ENCODE peak calls at places on chromosomes 13 and 19, in four cellular contexts. K, I, F and O are unnamed samples.

GRCh38 chr13:76993021-76993420 is 1.1 kb downstream of the CLN5 start:
- DNase-seq in K (no peak), I (no peak), F (peak; percentile 28), O (no peak)

GRCh38 chr19:16328824-16329482 is 4.3 kb downstream of the KLF2 start:
- DNase-seq in K (no peak), I (no peak), F (peak; percentile 49), O (no peak)

GRCh38 chr13:80586356-80586755 is 245.4 kb upstream of the SPRY2 start:
- DNase-seq in K (no peak), I (no peak), F (no peak), O (no peak)

GRCh38 chr19:35059006-35059798 is 17.7 kb downstream of the HPN start:
- DNase-seq in K (no peak), I (no peak), F (no peak), O (no peak)

GRCh38 chr19:45468159-45468651 is 409 bp downstream of the FOSB start:
- DNase-seq in K (no peak), I (no peak), F (no peak), O (no peak)

GRCh38 chr19:47494211-47494547 is 10.2 kb upstream of the KPTN start:
- DNase-seq in K (no peak), I (no peak), F (no peak), O (no peak)

GRCh38 chr19:13015361-13016231 is 20.3 kb downstream of the NFIX start:
- DNase-seq in K (no peak), I (no peak), F (peak; percentile 33), O (no peak)

GRCh38 chr19:46616631-46617322 is 8.1 kb downstream of the PTGIR start:
- DNase-seq in K (no peak), I (peak; percentile 77), F (peak; percentile 85), O (no peak)

GRCh38 chr19:6020166-6020967 is 42.4 kb upstream of the RANBP3 start:
- DNase-seq in K (no peak), I (no peak), F (no peak), O (no peak)

GRCh38 chr13:99663185-99663825 is 162.0 kb downstream of the TM9SF2 start:
- DNase-seq in K (no peak), I (no peak), F (no peak), O (no peak)

GRCh38 chr13:59950201-59950730 is 213.5 kb downstream of the DIAPH3 start:
- DNase-seq in K (peak; percentile 31), I (no peak), F (peak; percentile 15), O (no peak)

GRCh38 chr13:27375686-27376326 is 48.6 kb upstream of the GTF3A start:
- DNase-seq in K (no peak), I (peak; percentile 13), F (peak; percentile 70), O (peak; percentile 60)

GRCh38 chr19:40762754-40763153 is 11.8 kb downstream of the SNRPA start:
- DNase-seq in K (no peak), I (no peak), F (no peak), O (no peak)

GRCh38 chr13:89920461-89920860 is 1427.0 kb upstream of the MIR17HG start:
- DNase-seq in K (no peak), I (no peak), F (no peak), O (no peak)

GRCh38 chr13:47121092-47121763 is 224.4 kb upstream of the HTR2A start:
- DNase-seq in K (no peak), I (no peak), F (no peak), O (no peak)

GRCh38 chr19:50191270-50191669 is 12.2 kb upstream of the MYH14 start:
- DNase-seq in K (no peak), I (no peak), F (no peak), O (no peak)

GRCh38 chr19:34306213-34306661 is 51.9 kb downstream of the GARRE1 start:
- DNase-seq in K (no peak), I (no peak), F (no peak), O (no peak)

GRCh38 chr19:15577184-15577771 is 37.7 kb upstream of the CYP4F8 start:
- DNase-seq in K (no peak), I (no peak), F (no peak), O (no peak)

GRCh38 chr13:30292325-30292724 is 15.0 kb downstream of the KATNAL1 start:
- DNase-seq in K (no peak), I (no peak), F (no peak), O (no peak)

GRCh38 chr19:4278010-4278409 is 1.1 kb upstream of the SHD start:
- DNase-seq in K (no peak), I (no peak), F (no peak), O (no peak)

GRCh38 chr13:107838592-107839161 is 376.7 kb downstream of the LIG4 start:
- DNase-seq in K (no peak), I (no peak), F (no peak), O (no peak)

GRCh38 chr13:64529874-64530485 is 2700.2 kb downstream of the PCDH9 start:
- DNase-seq in K (no peak), I (no peak), F (no peak), O (peak; percentile 7)

GRCh38 chr19:37886571-37886970 is 19.8 kb downstream of the WDR87 start:
- DNase-seq in K (no peak), I (no peak), F (no peak), O (no peak)

GRCh38 chr13:113737803-113738202 is 21.2 kb upstream of the TMEM255B start:
- DNase-seq in K (no peak), I (no peak), F (no peak), O (no peak)

GRCh38 chr13:87669379-87669978 is 1.7 kb upstream of the SLITRK5 start:
- DNase-seq in K (no peak), I (no peak), F (peak; percentile 10), O (peak; percentile 19)

GRCh38 chr19:29893606-29894284 is 48.3 kb upstream of the URI1 start:
- DNase-seq in K (no peak), I (no peak), F (no peak), O (no peak)

GRCh38 chr13:66354880-66355279 is 875.3 kb downstream of the PCDH9 start:
- DNase-seq in K (no peak), I (no peak), F (no peak), O (no peak)

GRCh38 chr13:110293649-110294048 is 13.3 kb downstream of the COL4A1 start:
- DNase-seq in K (no peak), I (no peak), F (no peak), O (no peak)

GRCh38 chr13:98134901-98135300 is 8.0 kb upstream of the FARP1 start:
- DNase-seq in K (no peak), I (no peak), F (no peak), O (no peak)

GRCh38 chr13:106156468-106156867 is 379.0 kb downstream of the EFNB2 start:
- DNase-seq in K (peak; percentile 98), I (no peak), F (peak; percentile 99), O (no peak)

GRCh38 chr13:28337196-28338045 is 157.5 kb downstream of the FLT1 start:
- DNase-seq in K (peak; percentile 73), I (no peak), F (peak; percentile 89), O (no peak)

GRCh38 chr19:39823693-39824092 is 10.3 kb downstream of the DYRK1B start:
- DNase-seq in K (no peak), I (no peak), F (no peak), O (no peak)

GRCh38 chr19:49690073-49690655 is 752 bp upstream of the CPT1C start:
- DNase-seq in K (no peak), I (no peak), F (no peak), O (no peak)

GRCh38 chr13:58884810-58885209 is 1253.3 kb downstream of the PCDH17 start:
- DNase-seq in K (no peak), I (no peak), F (no peak), O (no peak)

GRCh38 chr13:97911311-97912138 is 42.0 kb upstream of the IPO5 start:
- DNase-seq in K (no peak), I (no peak), F (peak; percentile 32), O (peak; percentile 26)

GRCh38 chr13:79659161-79659560 is 178.2 kb downstream of the NDFIP2 start:
- DNase-seq in K (no peak), I (no peak), F (no peak), O (no peak)

GRCh38 chr19:13014101-13014920 is 19.0 kb downstream of the NFIX start:
- DNase-seq in K (no peak), I (no peak), F (no peak), O (no peak)